ENCODE peak calls at places on chromosomes 11 and 22, in six cellular contexts. T is NCI-H2029 treated with DMSO at 0.1 percent for 48 hours, J is posterior vena cava, I is T-helper 2 cell, A is NCI-H2107, M is H54. R is an unnamed sample.

GRCh38 chr11:100576044-100577021 is 110.8 kb upstream of the ARHGAP42 start:
- DNase-seq in T (peak), J (no peak), I (no peak), A (no peak), M (no peak), R (peak)

GRCh38 chr22:35312198-35313059 is 12.7 kb downstream of the TOM1 start:
- DNase-seq in T (no peak), J (peak), I (no peak), A (no peak), M (no peak), R (no peak)

GRCh38 chr11:12248330-12248729 is 129.0 kb upstream of the PARVA start:
- DNase-seq in T (peak), J (no peak), I (no peak), A (no peak), M (no peak), R (no peak)

GRCh38 chr11:88484873-88485621 is 147.5 kb upstream of the CTSC start:
- DNase-seq in T (peak), J (no peak), I (no peak), A (no peak), M (no peak), R (peak)

GRCh38 chr11:19651654-19652053 is 61.0 kb upstream of the NAV2 start:
- DNase-seq in T (no peak), J (no peak), I (no peak), A (no peak), M (no peak), R (no peak)

GRCh38 chr11:70174846-70175764 is 28.0 kb upstream of the FADD start:
- DNase-seq in T (no peak), J (no peak), I (no peak), A (no peak), M (no peak), R (peak)

GRCh38 chr11:71977743-71978418 is 20.8 kb upstream of the IL18BP start:
- DNase-seq in T (no peak), J (no peak), I (peak), A (peak), M (no peak), R (no peak)

GRCh38 chr22:29201722-29202230 is 3.9 kb upstream of the EMID1 start:
- DNase-seq in T (no peak), J (no peak), I (no peak), A (no peak), M (no peak), R (no peak)

GRCh38 chr11:113618360-113618759 is 87.7 kb downstream of the TMPRSS5 start:
- DNase-seq in T (no peak), J (no peak), I (no peak), A (no peak), M (peak), R (peak)

GRCh38 chr22:19610518-19611253 is 86.5 kb upstream of the CLDN5 start:
- DNase-seq in T (no peak), J (no peak), I (no peak), A (peak), M (no peak), R (no peak)

GRCh38 chr22:20392983-20393704 is 807 bp upstream of the ZNF74 start:
- DNase-seq in T (no peak), J (no peak), I (no peak), A (no peak), M (no peak), R (no peak)

GRCh38 chr11:98711011-98711410 is 309.7 kb upstream of the CNTN5 start:
- DNase-seq in T (no peak), J (no peak), I (no peak), A (no peak), M (no peak), R (no peak)

GRCh38 chr11:84819128-84819527 is 808.0 kb downstream of the DLG2 start:
- DNase-seq in T (no peak), J (no peak), I (no peak), A (no peak), M (no peak), R (no peak)

GRCh38 chr11:76074178-76075112 is 131.9 kb downstream of the WNT11 start:
- DNase-seq in T (no peak), J (no peak), I (no peak), A (no peak), M (no peak), R (no peak)

GRCh38 chr11:76794371-76795284 is 11.5 kb downstream of the TSKU start:
- DNase-seq in T (no peak), J (peak), I (no peak), A (no peak), M (no peak), R (no peak)

GRCh38 chr11:127996825-127997224 is 590.5 kb downstream of the ETS1 start:
- DNase-seq in T (no peak), J (no peak), I (no peak), A (no peak), M (no peak), R (no peak)

GRCh38 chr11:31825453-31826391 is 14.6 kb upstream of the PAX6 start:
- DNase-seq in T (no peak), J (no peak), I (no peak), A (no peak), M (no peak), R (no peak)

GRCh38 chr11:60165946-60166345 is 16.9 kb downstream of the MS4A6A start:
- DNase-seq in T (no peak), J (no peak), I (no peak), A (no peak), M (no peak), R (no peak)

GRCh38 chr11:112523477-112523876 is 262.8 kb upstream of the PLET1 start:
- DNase-seq in T (no peak), J (no peak), I (no peak), A (peak), M (peak), R (peak)

GRCh38 chr11:111001986-111002616 is 243.4 kb upstream of the POU2AF2 start:
- DNase-seq in T (no peak), J (no peak), I (no peak), A (no peak), M (no peak), R (no peak)

GRCh38 chr11:65425105-65425970 is 2.7 kb downstream of the NEAT1 start:
- DNase-seq in T (no peak), J (peak), I (peak), A (no peak), M (no peak), R (peak)

GRCh38 chr11:61906522-61906909 is 10.8 kb downstream of the RAB3IL1 start:
- DNase-seq in T (no peak), J (no peak), I (no peak), A (no peak), M (no peak), R (no peak)

GRCh38 chr11:70796601-70797000 is 398.3 kb downstream of the CTTN start:
- DNase-seq in T (no peak), J (no peak), I (no peak), A (no peak), M (no peak), R (no peak)

GRCh38 chr22:50731811-50732624 is 6.0 kb upstream of the ACR start:
- DNase-seq in T (no peak), J (peak), I (peak), A (no peak), M (peak), R (peak)

GRCh38 chr22:22914726-22915669 is 27.4 kb downstream of the IGLL5 start:
- DNase-seq in T (no peak), J (peak), I (no peak), A (no peak), M (no peak), R (no peak)

GRCh38 chr22:24948356-24949202 is 2.1 kb upstream of the LHFPL7 start:
- DNase-seq in T (no peak), J (no peak), I (no peak), A (no peak), M (no peak), R (no peak)

GRCh38 chr11:107898270-107898669 is 30.0 kb upstream of the RAB39A start:
- DNase-seq in T (no peak), J (no peak), I (no peak), A (no peak), M (peak), R (no peak)

GRCh38 chr11:68312117-68312779 is at the start of gene LRP5:
- DNase-seq in T (no peak), J (no peak), I (no peak), A (no peak), M (peak), R (no peak)

GRCh38 chr22:50206599-50206998 is 5.8 kb downstream of the SELENOO start:
- DNase-seq in T (no peak), J (peak), I (no peak), A (no peak), M (no peak), R (no peak)

GRCh38 chr11:18420067-18420466 is 7.9 kb downstream of the LDHC start:
- DNase-seq in T (no peak), J (no peak), I (no peak), A (no peak), M (no peak), R (no peak)

GRCh38 chr11:78256962-78257361 is 68.2 kb downstream of the USP35 start:
- DNase-seq in T (no peak), J (peak), I (no peak), A (no peak), M (no peak), R (no peak)

GRCh38 chr11:126701555-126701897 is 299.0 kb downstream of the KIRREL3 start:
- DNase-seq in T (no peak), J (no peak), I (no peak), A (no peak), M (no peak), R (no peak)

GRCh38 chr11:1040428-1041148 is 4.1 kb upstream of the MUC6 start:
- DNase-seq in T (no peak), J (no peak), I (no peak), A (no peak), M (peak), R (no peak)

GRCh38 chr11:129278586-129279319 is 86.6 kb upstream of the ARHGAP32 start:
- DNase-seq in T (no peak), J (no peak), I (no peak), A (no peak), M (no peak), R (no peak)

R was measured in SJSA1.